ENCODE peak calls at places on chromosomes 3 and 15, in four cellular contexts. One of them, this sample, is unnamed.

GRCh38 chr3:115292131-115292530 is 145.0 kb upstream of the ZBTB20 start:
- DNase-seq in left lung: no peak
- DNase-seq in IMR-90: no peak
- DNase-seq in upper lobe of right lung: no peak
- DNase-seq in this sample: no peak

GRCh38 chr3:177335728-177336127 is 138.4 kb upstream of the TBL1XR1 start:
- DNase-seq in IMR-90: peak
- DNase-seq in upper lobe of right lung: no peak
- DNase-seq in left lung: no peak
- DNase-seq in this sample: no peak

GRCh38 chr3:46849098-46849631 is 14.1 kb downstream of the MYL3 start:
- DNase-seq in left lung: no peak
- DNase-seq in IMR-90: no peak
- DNase-seq in upper lobe of right lung: peak
- DNase-seq in this sample: peak

GRCh38 chr3:71517206-71517855 is 66.2 kb downstream of the FOXP1 start:
- DNase-seq in left lung: no peak
- DNase-seq in upper lobe of right lung: no peak
- DNase-seq in IMR-90: no peak
- DNase-seq in this sample: no peak

GRCh38 chr3:56423537-56424209 is 44.6 kb downstream of the ERC2 start:
- DNase-seq in left lung: no peak
- DNase-seq in IMR-90: no peak
- DNase-seq in upper lobe of right lung: no peak
- DNase-seq in this sample: no peak

GRCh38 chr15:71885390-71885789 is 75.0 kb downstream of the NR2E3 start:
- DNase-seq in left lung: no peak
- DNase-seq in IMR-90: no peak
- DNase-seq in upper lobe of right lung: no peak
- DNase-seq in this sample: no peak

GRCh38 chr15:29143909-29144308 is 125.7 kb downstream of the NSMCE3 start:
- DNase-seq in left lung: no peak
- DNase-seq in IMR-90: peak
- DNase-seq in upper lobe of right lung: no peak
- DNase-seq in this sample: no peak

GRCh38 chr3:45011756-45012441 is 14.2 kb upstream of the CLEC3B start:
- DNase-seq in upper lobe of right lung: peak
- DNase-seq in IMR-90: peak
- DNase-seq in left lung: no peak
- DNase-seq in this sample: no peak

GRCh38 chr3:72262707-72263106 is 477.8 kb upstream of the PROK2 start:
- DNase-seq in left lung: no peak
- DNase-seq in IMR-90: no peak
- DNase-seq in upper lobe of right lung: no peak
- DNase-seq in this sample: no peak

GRCh38 chr3:139128803-139129202 is 84.1 kb upstream of the PRR23C start:
- DNase-seq in left lung: no peak
- DNase-seq in upper lobe of right lung: no peak
- DNase-seq in IMR-90: peak
- DNase-seq in this sample: no peak

GRCh38 chr3:16508591-16508995 is 4.9 kb downstream of the RFTN1 start:
- DNase-seq in left lung: no peak
- DNase-seq in IMR-90: no peak
- DNase-seq in upper lobe of right lung: no peak
- DNase-seq in this sample: no peak

GRCh38 chr3:197292083-197293042 is 6.0 kb downstream of the DLG1 start:
- DNase-seq in left lung: no peak
- DNase-seq in upper lobe of right lung: no peak
- DNase-seq in IMR-90: no peak
- DNase-seq in this sample: no peak

GRCh38 chr3:133474251-133474801 is 74.5 kb downstream of the BFSP2 start:
- DNase-seq in IMR-90: peak
- DNase-seq in left lung: peak
- DNase-seq in upper lobe of right lung: no peak
- DNase-seq in this sample: no peak

GRCh38 chr3:133477497-133477896 is 77.6 kb downstream of the BFSP2 start:
- DNase-seq in left lung: no peak
- DNase-seq in IMR-90: no peak
- DNase-seq in upper lobe of right lung: no peak
- DNase-seq in this sample: no peak

GRCh38 chr3:133472889-133473288 is 73.0 kb downstream of the BFSP2 start:
- DNase-seq in IMR-90: no peak
- DNase-seq in left lung: no peak
- DNase-seq in upper lobe of right lung: no peak
- DNase-seq in this sample: no peak

GRCh38 chr3:133476971-133477375 is 77.1 kb downstream of the BFSP2 start:
- DNase-seq in upper lobe of right lung: no peak
- DNase-seq in IMR-90: no peak
- DNase-seq in left lung: no peak
- DNase-seq in this sample: no peak

DNA sequence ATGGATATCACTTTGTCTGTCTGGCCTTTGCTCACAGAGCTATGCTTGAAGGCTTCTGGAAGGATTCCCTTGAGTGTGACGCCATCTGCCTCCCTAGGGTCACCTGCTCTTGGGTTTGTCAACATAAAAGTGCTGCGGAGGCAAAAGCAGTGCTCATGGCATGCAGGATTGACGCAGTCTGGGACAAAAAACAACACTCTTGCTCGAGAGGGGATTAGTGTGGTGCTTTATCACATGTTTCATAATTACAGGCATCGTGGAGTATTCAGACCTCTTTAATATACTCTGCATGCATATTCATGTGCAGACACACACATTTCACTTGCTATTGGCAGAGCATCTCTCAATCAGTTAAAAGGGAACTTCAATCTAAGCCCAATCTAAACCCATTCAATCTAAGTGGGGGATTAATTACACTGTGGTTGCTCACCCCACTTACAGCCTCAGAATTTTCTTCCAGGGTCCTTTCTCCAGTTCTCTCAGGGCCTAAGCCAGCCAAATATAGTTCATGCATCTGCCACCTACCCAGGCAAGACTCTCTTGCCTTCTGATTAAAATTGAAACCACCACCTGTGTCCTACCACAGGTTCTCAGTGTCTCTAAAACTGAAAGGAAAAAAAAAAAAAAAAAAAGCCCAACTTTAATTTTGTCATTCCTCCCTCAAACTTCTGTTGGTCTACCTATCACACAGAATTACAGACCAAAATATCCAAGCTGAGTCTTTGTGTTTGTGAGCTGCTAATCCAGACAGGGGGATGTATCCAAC is 75.6 kb downstream of the BFSP2 start:
- DNase-seq in IMR-90: no peak
- DNase-seq in left lung: no peak
- DNase-seq in upper lobe of right lung: no peak
- DNase-seq in this sample: no peak
- H3K27ac ChIP-seq in IMR-90: peak
- H3K27ac ChIP-seq in left lung: peak
- H3K27ac ChIP-seq in upper lobe of right lung: no peak
- H3K27ac ChIP-seq in this sample: no peak

DNA sequence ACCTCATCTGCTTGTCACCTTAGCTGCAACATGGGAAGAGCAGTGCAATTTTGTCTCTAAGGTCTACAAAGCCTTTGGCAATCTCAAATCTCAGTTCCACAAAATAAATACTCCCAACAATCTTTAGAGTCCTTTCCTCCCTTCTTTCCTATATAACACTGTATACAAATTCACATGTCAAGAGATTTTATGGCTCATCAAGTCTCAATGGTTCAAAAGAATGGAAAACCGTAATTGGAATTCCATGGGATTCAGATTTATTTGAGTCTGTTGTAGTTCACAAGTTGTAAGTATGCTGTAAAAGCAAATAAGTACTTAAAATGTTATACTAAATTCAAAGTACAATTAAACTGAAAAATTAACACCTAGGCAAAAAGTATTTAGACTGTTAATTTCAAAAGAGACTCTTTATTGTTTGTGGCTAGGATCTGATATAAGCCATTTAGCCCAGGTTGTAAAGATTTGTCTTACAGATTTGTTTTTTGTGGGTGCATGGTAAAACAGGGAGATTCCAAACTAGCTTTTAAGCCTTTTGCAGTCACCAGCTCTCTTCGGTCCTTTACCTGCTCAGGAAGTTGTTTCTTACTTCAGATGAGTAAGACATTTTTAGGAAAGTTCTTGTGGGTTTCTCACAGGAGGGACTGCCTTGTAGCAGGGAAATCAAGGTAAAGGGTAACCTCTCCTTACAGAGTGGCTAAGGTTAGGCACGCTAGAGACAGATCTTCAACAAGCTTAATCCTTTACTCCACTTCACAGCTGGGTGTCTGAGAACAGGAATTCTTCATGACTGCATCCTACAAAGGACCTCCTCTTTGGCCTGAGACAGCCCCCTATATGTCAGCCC is 50.2 kb downstream of the CMSS1 start:
- DNase-seq in upper lobe of right lung: no peak
- DNase-seq in IMR-90: no peak
- DNase-seq in left lung: no peak
- DNase-seq in this sample: no peak
- H3K27ac ChIP-seq in upper lobe of right lung: peak
- H3K27ac ChIP-seq in IMR-90: peak
- H3K27ac ChIP-seq in left lung: no peak
- H3K27ac ChIP-seq in this sample: no peak

DNA sequence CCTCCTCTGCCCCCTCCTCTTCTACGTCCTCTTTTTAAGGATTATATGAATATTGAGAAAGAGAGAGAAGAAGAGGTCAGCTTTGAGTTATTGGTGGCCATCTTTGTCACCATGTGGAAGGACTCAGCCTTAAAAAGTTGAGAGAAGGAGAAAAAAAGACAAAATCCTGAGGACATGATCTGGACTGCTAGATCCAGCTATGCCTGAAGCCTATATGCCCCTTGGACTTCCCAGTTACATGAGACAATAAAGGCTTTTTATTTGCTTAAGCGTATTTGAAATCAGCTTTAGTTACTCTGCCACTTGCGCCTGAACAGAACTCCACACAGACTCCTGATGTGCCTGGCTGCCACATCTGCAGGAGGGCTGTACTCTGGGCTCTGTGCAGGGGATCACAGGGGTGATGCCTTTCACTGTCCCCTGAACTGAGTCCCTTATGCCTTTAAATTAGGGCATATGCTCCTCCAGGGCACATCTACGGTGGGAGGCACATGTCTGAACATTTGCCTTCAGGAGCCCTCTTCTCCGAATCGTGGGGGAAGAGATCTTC is 13.9 kb upstream of the PLA2G4E start:
- DNase-seq in left lung: no peak
- DNase-seq in IMR-90: no peak
- DNase-seq in upper lobe of right lung: no peak
- DNase-seq in this sample: no peak
- H3K27ac ChIP-seq in left lung: no peak
- H3K27ac ChIP-seq in IMR-90: no peak
- H3K27ac ChIP-seq in upper lobe of right lung: peak
- H3K27ac ChIP-seq in this sample: peak

GRCh38 chr15:68300115-68300940 is 22.8 kb downstream of the FEM1B start:
- DNase-seq in left lung: no peak
- DNase-seq in upper lobe of right lung: no peak
- DNase-seq in IMR-90: no peak
- DNase-seq in this sample: no peak
- H3K27ac ChIP-seq in left lung: no peak
- H3K27ac ChIP-seq in upper lobe of right lung: no peak
- H3K27ac ChIP-seq in IMR-90: no peak
- H3K27ac ChIP-seq in this sample: no peak